ENCODE peak calls at places on chromosomes 12 and 14, in five cellular contexts. One of them, this sample, is unnamed.

GRCh38 chr12:19158909-19159308 is 29.4 kb downstream of the PLEKHA5 start:
- DNase-seq in A549: no peak
- DNase-seq in HepG2: no peak
- DNase-seq in GM12878: no peak
- DNase-seq in NB4: no peak
- DNase-seq in this sample: no peak

GRCh38 chr14:75223664-75224154 is 47.3 kb upstream of the TMED10 start:
- DNase-seq in A549: no peak
- DNase-seq in HepG2: no peak
- DNase-seq in GM12878: peak; percentile 75
- DNase-seq in NB4: peak; percentile 93
- DNase-seq in this sample: no peak

GRCh38 chr12:88393017-88393767 is 187.1 kb downstream of the KITLG start:
- DNase-seq in A549: peak; percentile 53
- DNase-seq in HepG2: peak; percentile 41
- DNase-seq in GM12878: no peak
- DNase-seq in NB4: peak; percentile 56
- DNase-seq in this sample: peak; percentile 53

GRCh38 chr12:124386661-124387509 is 92.0 kb downstream of the RFLNA start:
- DNase-seq in A549: peak; percentile 66
- DNase-seq in HepG2: no peak
- DNase-seq in GM12878: no peak
- DNase-seq in NB4: no peak
- DNase-seq in this sample: peak; percentile 18

GRCh38 chr14:77267937-77268699 is 2.9 kb downstream of the NGB start:
- DNase-seq in A549: no peak
- DNase-seq in HepG2: no peak
- DNase-seq in GM12878: no peak
- DNase-seq in NB4: no peak
- DNase-seq in this sample: no peak

GRCh38 chr14:77181603-77182437 is at the start of gene TMEM63C:
- DNase-seq in A549: peak; percentile 88
- DNase-seq in HepG2: peak; percentile 29
- DNase-seq in GM12878: peak; percentile 21
- DNase-seq in NB4: peak; percentile 16
- DNase-seq in this sample: no peak

GRCh38 chr12:94495458-94496137 is 35.9 kb upstream of the CEP83 start:
- DNase-seq in A549: no peak
- DNase-seq in HepG2: no peak
- DNase-seq in GM12878: no peak
- DNase-seq in NB4: no peak
- DNase-seq in this sample: no peak

GRCh38 chr12:130031571-130032189 is 127.9 kb upstream of the TMEM132D start:
- DNase-seq in A549: peak; percentile 57
- DNase-seq in HepG2: peak; percentile 60
- DNase-seq in GM12878: no peak
- DNase-seq in NB4: peak; percentile 67
- DNase-seq in this sample: peak; percentile 7

GRCh38 chr12:123200414-123200813 is 32.5 kb downstream of the MPHOSPH9 start:
- DNase-seq in A549: no peak
- DNase-seq in HepG2: no peak
- DNase-seq in GM12878: no peak
- DNase-seq in NB4: no peak
- DNase-seq in this sample: no peak

GRCh38 chr12:11753151-11753501 is 103.7 kb downstream of the ETV6 start:
- DNase-seq in A549: no peak
- DNase-seq in HepG2: no peak
- DNase-seq in GM12878: no peak
- DNase-seq in NB4: no peak
- DNase-seq in this sample: no peak

GRCh38 chr12:23670684-23671083 is 278.8 kb downstream of the SOX5 start:
- DNase-seq in A549: no peak
- DNase-seq in HepG2: no peak
- DNase-seq in GM12878: no peak
- DNase-seq in NB4: no peak
- DNase-seq in this sample: no peak

GRCh38 chr12:114827460-114827859 is 143.5 kb upstream of the TBX3 start:
- DNase-seq in A549: no peak
- DNase-seq in HepG2: no peak
- DNase-seq in GM12878: no peak
- DNase-seq in NB4: no peak
- DNase-seq in this sample: no peak

GRCh38 chr14:91893659-91894058 is 26.3 kb upstream of the TC2N start:
- DNase-seq in A549: no peak
- DNase-seq in HepG2: no peak
- DNase-seq in GM12878: no peak
- DNase-seq in NB4: no peak
- DNase-seq in this sample: no peak

GRCh38 chr12:15788266-15789214 is 648 bp downstream of the EPS8 start:
- DNase-seq in A549: peak; percentile 66
- DNase-seq in HepG2: peak; percentile 48
- DNase-seq in GM12878: peak; percentile 28
- DNase-seq in NB4: peak; percentile 16
- DNase-seq in this sample: peak; percentile 53

GRCh38 chr14:61269321-61270083 is 11.6 kb downstream of the TMEM30B start:
- DNase-seq in A549: peak; percentile 77
- DNase-seq in HepG2: peak; percentile 75
- DNase-seq in GM12878: peak; percentile 45
- DNase-seq in NB4: peak; percentile 67
- DNase-seq in this sample: peak; percentile 90

GRCh38 chr14:73462078-73462715 is 3.9 kb upstream of the NUMB start:
- DNase-seq in A549: peak; percentile 89
- DNase-seq in HepG2: peak; percentile 97
- DNase-seq in GM12878: no peak
- DNase-seq in NB4: peak; percentile 88
- DNase-seq in this sample: peak; percentile 44

GRCh38 chr12:57240926-57241555 is 9.9 kb downstream of the STAC3 start:
- DNase-seq in A549: peak; percentile 59
- DNase-seq in HepG2: no peak
- DNase-seq in GM12878: no peak
- DNase-seq in NB4: peak; percentile 62
- DNase-seq in this sample: no peak

GRCh38 chr14:101004954-101005353 is 101.4 kb upstream of the RTL1 start:
- DNase-seq in A549: no peak
- DNase-seq in HepG2: no peak
- DNase-seq in GM12878: no peak
- DNase-seq in NB4: peak; percentile 62
- DNase-seq in this sample: no peak

GRCh38 chr14:61836184-61836583 is 74.0 kb downstream of the SNAPC1 start:
- DNase-seq in A549: no peak
- DNase-seq in HepG2: no peak
- DNase-seq in GM12878: no peak
- DNase-seq in NB4: no peak
- DNase-seq in this sample: no peak

GRCh38 chr12:71605034-71605433 is 58.6 kb downstream of the ZFC3H1 start:
- DNase-seq in A549: no peak
- DNase-seq in HepG2: no peak
- DNase-seq in GM12878: no peak
- DNase-seq in NB4: no peak
- DNase-seq in this sample: no peak

GRCh38 chr14:80776657-80777056 is 164.9 kb downstream of the CEP128 start:
- DNase-seq in A549: no peak
- DNase-seq in HepG2: no peak
- DNase-seq in GM12878: no peak
- DNase-seq in NB4: no peak
- DNase-seq in this sample: no peak

GRCh38 chr14:102055181-102055901 is 31.5 kb downstream of the HSP90AA1 start:
- DNase-seq in A549: no peak
- DNase-seq in HepG2: peak; percentile 18
- DNase-seq in GM12878: no peak
- DNase-seq in NB4: no peak
- DNase-seq in this sample: no peak

GRCh38 chr12:6292606-6293005 is 17.9 kb upstream of the PLEKHG6 start:
- DNase-seq in A549: peak; percentile 48
- DNase-seq in HepG2: peak; percentile 43
- DNase-seq in GM12878: no peak
- DNase-seq in NB4: no peak
- DNase-seq in this sample: no peak

GRCh38 chr14:22426711-22427110 is 162.3 kb downstream of the DAD1 start:
- DNase-seq in A549: no peak
- DNase-seq in HepG2: no peak
- DNase-seq in GM12878: no peak
- DNase-seq in NB4: peak; percentile 38
- DNase-seq in this sample: no peak

GRCh38 chr14:92680781-92681650 is 67.4 kb downstream of the LGMN start:
- DNase-seq in A549: peak; percentile 62
- DNase-seq in HepG2: peak; percentile 40
- DNase-seq in GM12878: no peak
- DNase-seq in NB4: peak; percentile 79
- DNase-seq in this sample: peak; percentile 71

GRCh38 chr14:74522740-74523139 is 29.2 kb downstream of the ISCA2 start:
- DNase-seq in A549: no peak
- DNase-seq in HepG2: no peak
- DNase-seq in GM12878: no peak
- DNase-seq in NB4: no peak
- DNase-seq in this sample: no peak

GRCh38 chr12:58919271-58920101 is 818 bp downstream of the LRIG3 start:
- DNase-seq in A549: peak; percentile 41
- DNase-seq in HepG2: peak; percentile 27
- DNase-seq in GM12878: no peak
- DNase-seq in NB4: no peak
- DNase-seq in this sample: peak; percentile 83

GRCh38 chr12:105425263-105426174 is 95.0 kb downstream of the C12orf75 start:
- DNase-seq in A549: no peak
- DNase-seq in HepG2: no peak
- DNase-seq in GM12878: no peak
- DNase-seq in NB4: no peak
- DNase-seq in this sample: no peak

GRCh38 chr12:32490801-32491200 is 91.4 kb downstream of the FGD4 start:
- DNase-seq in A549: no peak
- DNase-seq in HepG2: no peak
- DNase-seq in GM12878: no peak
- DNase-seq in NB4: no peak
- DNase-seq in this sample: peak; percentile 49

GRCh38 chr12:93133361-93133760 is 204.3 kb upstream of the EEA1 start:
- DNase-seq in A549: no peak
- DNase-seq in HepG2: no peak
- DNase-seq in GM12878: no peak
- DNase-seq in NB4: no peak
- DNase-seq in this sample: no peak

GRCh38 chr12:93136243-93137015 is 207.3 kb upstream of the EEA1 start:
- DNase-seq in A549: no peak
- DNase-seq in HepG2: peak; percentile 35
- DNase-seq in GM12878: no peak
- DNase-seq in NB4: peak; percentile 84
- DNase-seq in this sample: no peak

GRCh38 chr12:93134175-93134574 is 205.1 kb upstream of the EEA1 start:
- DNase-seq in A549: no peak
- DNase-seq in HepG2: no peak
- DNase-seq in GM12878: no peak
- DNase-seq in NB4: no peak
- DNase-seq in this sample: no peak

GRCh38 chr12:93135286-93136239 is 206.5 kb upstream of the EEA1 start:
- DNase-seq in A549: no peak
- DNase-seq in HepG2: peak; percentile 91
- DNase-seq in GM12878: no peak
- DNase-seq in NB4: peak; percentile 74
- DNase-seq in this sample: peak; percentile 90

DNA sequence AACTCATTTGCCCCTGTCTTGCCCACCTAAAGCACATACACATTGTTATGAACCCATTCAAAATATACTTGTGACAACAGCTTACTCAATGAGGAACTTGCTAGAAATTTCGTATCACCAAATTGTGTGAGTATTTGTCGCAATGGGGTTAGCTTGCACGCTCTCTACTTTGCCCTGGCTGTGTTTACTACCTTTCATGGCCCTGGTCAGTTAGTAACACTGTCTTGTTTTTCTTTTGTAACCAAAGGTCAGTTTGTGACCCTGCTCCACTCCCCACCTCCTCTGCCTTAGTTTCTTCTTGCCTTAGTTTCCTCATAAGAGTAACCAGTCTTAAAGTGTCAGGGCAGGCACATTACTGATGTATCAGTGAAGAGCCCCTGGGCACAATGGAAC is 205.8 kb upstream of the EEA1 start:
- DNase-seq in A549: no peak
- DNase-seq in HepG2: peak; percentile 78
- DNase-seq in GM12878: no peak
- DNase-seq in NB4: peak; percentile 44
- DNase-seq in this sample: no peak
- TF ChIP-seq MYC in A549: no peak
- TF ChIP-seq MYC in HepG2: no peak
- TF ChIP-seq MYC in GM12878: no peak
- TF ChIP-seq MYC in NB4: no peak
- TF ChIP-seq MYC in this sample: no peak

GRCh38 chr14:70823281-70823680 is 14.0 kb upstream of the MAP3K9 start:
- DNase-seq in A549: no peak
- DNase-seq in HepG2: no peak
- DNase-seq in GM12878: no peak
- DNase-seq in NB4: no peak
- DNase-seq in this sample: no peak

GRCh38 chr14:70816525-70816924 is 7.2 kb upstream of the MAP3K9 start:
- DNase-seq in A549: peak; percentile 16
- DNase-seq in HepG2: no peak
- DNase-seq in GM12878: no peak
- DNase-seq in NB4: no peak
- DNase-seq in this sample: no peak

GRCh38 chr14:70822706-70823185 is 13.4 kb upstream of the MAP3K9 start:
- DNase-seq in A549: peak; percentile 33
- DNase-seq in HepG2: no peak
- DNase-seq in GM12878: no peak
- DNase-seq in NB4: peak; percentile 67
- DNase-seq in this sample: no peak

GRCh38 chr14:70821916-70822705 is 12.8 kb upstream of the MAP3K9 start:
- DNase-seq in A549: peak; percentile 42
- DNase-seq in HepG2: no peak
- DNase-seq in GM12878: no peak
- DNase-seq in NB4: peak; percentile 79
- DNase-seq in this sample: peak; percentile 15

GRCh38 chr14:70821581-70821915 is 12.2 kb upstream of the MAP3K9 start:
- DNase-seq in A549: no peak
- DNase-seq in HepG2: no peak
- DNase-seq in GM12878: no peak
- DNase-seq in NB4: no peak
- DNase-seq in this sample: no peak
- TF ChIP-seq MYC in A549: no peak
- TF ChIP-seq MYC in HepG2: no peak
- TF ChIP-seq MYC in GM12878: no peak
- TF ChIP-seq MYC in NB4: no peak
- TF ChIP-seq MYC in this sample: no peak

GRCh38 chr14:36826614-36827013 is 165.0 kb downstream of the PAX9 start:
- DNase-seq in A549: no peak
- DNase-seq in HepG2: no peak
- DNase-seq in GM12878: no peak
- DNase-seq in NB4: no peak
- DNase-seq in this sample: no peak
- TF ChIP-seq MYC in A549: no peak
- TF ChIP-seq MYC in HepG2: no peak
- TF ChIP-seq MYC in GM12878: no peak
- TF ChIP-seq MYC in NB4: no peak
- TF ChIP-seq MYC in this sample: no peak

GRCh38 chr12:41959271-41959670 is 185.4 kb downstream of the GXYLT1 start:
- DNase-seq in A549: no peak
- DNase-seq in HepG2: peak; percentile 14
- DNase-seq in GM12878: no peak
- DNase-seq in NB4: no peak
- DNase-seq in this sample: no peak
- TF ChIP-seq MYC in A549: no peak
- TF ChIP-seq MYC in HepG2: no peak
- TF ChIP-seq MYC in GM12878: no peak
- TF ChIP-seq MYC in NB4: no peak
- TF ChIP-seq MYC in this sample: no peak

This sample was measured in endothelial cell of umbilical vein.